ENCODE peak calls at places on chromosomes 13 and 19, in four cellular contexts. S is activated effector memory CD4-positive, alpha-beta T cell treated with anti-CD3 and anti-CD28 coated beads, Interleukin-2, amount 50 U/mL, for 16 hours; A is activated naive CD4-positive, alpha-beta T cell treated with anti-CD3 and anti-CD28 coated beads for 36 hours; W is anterior cingulate cortex. G is an unnamed sample.

GRCh38 chr13:46801831-46802230 is 4.9 kb upstream of the ESD start:
- DNase-seq in S (no peak), A (no peak), W (no peak), G (peak; percentile 20)

GRCh38 chr19:37594064-37594981 is at the start of the genes ZNF540 and ZNF571:
- DNase-seq in S (peak; percentile 97), A (peak; percentile 96), W (peak; percentile 92), G (peak; percentile 90)

GRCh38 chr13:61084983-61085382 is 330.7 kb downstream of the PCDH20 start:
- DNase-seq in S (no peak), A (no peak), W (no peak), G (peak; percentile 71)

GRCh38 chr13:24271611-24272451 is 37.5 kb upstream of the C1QTNF9 start:
- DNase-seq in S (peak; percentile 83), A (peak; percentile 78), W (peak; percentile 66), G (no peak)

GRCh38 chr13:43397110-43397509 is 373.7 kb downstream of the DNAJC15 start:
- DNase-seq in S (no peak), A (no peak), W (no peak), G (no peak)

GRCh38 chr13:99000137-99000536 is 22.3 kb upstream of the DOCK9 start:
- DNase-seq in S (no peak), A (peak; percentile 21), W (no peak), G (no peak)

GRCh38 chr13:73224708-73225107 is 165.9 kb downstream of the KLF5 start:
- DNase-seq in S (no peak), A (no peak), W (no peak), G (peak; percentile 19)

GRCh38 chr13:73809561-73809960 is 324.6 kb downstream of the KLF12 start:
- DNase-seq in S (no peak), A (no peak), W (no peak), G (peak; percentile 63)

GRCh38 chr13:49627831-49628652 is at the start of gene ARL11:
- DNase-seq in S (peak; percentile 78), A (peak; percentile 79), W (no peak), G (no peak)

GRCh38 chr19:42555317-42555716 is 27.0 kb upstream of the CEACAM1 start:
- DNase-seq in S (no peak), A (no peak), W (no peak), G (no peak)

GRCh38 chr19:4052114-4052992 is 14.3 kb downstream of the ZBTB7A start:
- DNase-seq in S (no peak), A (no peak), W (peak; percentile 73), G (peak; percentile 64)

GRCh38 chr13:24684600-24684998 is 4.4 kb downstream of the ATP12A start:
- DNase-seq in S (no peak), A (peak; percentile 60), W (peak; percentile 21), G (no peak)

GRCh38 chr19:19120308-19121156 is 17.7 kb downstream of the TMEM161A start:
- DNase-seq in S (no peak), A (peak; percentile 46), W (peak; percentile 48), G (no peak)

GRCh38 chr19:51094696-51095279 is 12.1 kb upstream of the KLK14 start:
- DNase-seq in S (peak; percentile 75), A (peak; percentile 60), W (no peak), G (peak; percentile 37)

GRCh38 chr13:72590091-72590490 is 137.3 kb downstream of the MZT1 start:
- DNase-seq in S (no peak), A (no peak), W (no peak), G (no peak)

GRCh38 chr19:7607212-7607873 is 11.7 kb downstream of the CAMSAP3 start:
- DNase-seq in S (no peak), A (no peak), W (no peak), G (no peak)

GRCh38 chr13:27170221-27170520 is 1.4 kb downstream of the USP12 start:
- DNase-seq in S (no peak), A (no peak), W (no peak), G (peak; percentile 63)

GRCh38 chr19:28960986-28961705 is 251.8 kb downstream of the UQCRFS1 start:
- DNase-seq in S (no peak), A (no peak), W (no peak), G (no peak)

GRCh38 chr13:37485766-37486165 is 112.8 kb downstream of the POSTN start:
- DNase-seq in S (no peak), A (no peak), W (no peak), G (no peak)

GRCh38 chr13:30713133-30713532 is 22.2 kb upstream of the ALOX5AP start:
- DNase-seq in S (no peak), A (peak; percentile 20), W (no peak), G (no peak)

GRCh38 chr19:11736696-11737095 is 2.0 kb downstream of the ZNF823 start:
- DNase-seq in S (no peak), A (peak; percentile 9), W (no peak), G (peak; percentile 38)

GRCh38 chr19:2552859-2553258 is 76.9 kb downstream of the GADD45B start:
- DNase-seq in S (peak; percentile 81), A (peak; percentile 78), W (no peak), G (peak; percentile 61)

GRCh38 chr19:42466521-42467436 is 24.0 kb upstream of the CXCL17 start:
- DNase-seq in S (no peak), A (no peak), W (no peak), G (no peak)

GRCh38 chr13:94351292-94352000 is 128.0 kb downstream of the DCT start:
- DNase-seq in S (no peak), A (peak; percentile 38), W (no peak), G (peak; percentile 10)

G was measured in PC-3.